ENCODE peak calls at places on chromosomes 5 and 9, in seven cellular contexts. Y is neural progenitor cell, O is mesendoderm, P is H9, F is GM23338, S is GM23248, E is mammary epithelial cell. Z is an unnamed sample. For H3K27me3, the result is how much of the 10 kb centered on the place peaks cover.

GRCh38 chr5:126525630-126526245 is 69.3 kb downstream of the ALDH7A1 start:
- DNase-seq in Y (peak), O (peak), P (peak), F (peak), S (peak), E (no peak), Z (no peak)

GRCh38 chr9:9612270-9612669 is 1000.5 kb downstream of the PTPRD start:
- DNase-seq in Y (no peak), O (no peak), P (no peak), F (no peak), S (no peak), E (no peak), Z (no peak)

GRCh38 chr5:135053278-135053677 is 19.2 kb upstream of the PITX1 start:
- DNase-seq in Y (no peak), O (no peak), P (no peak), F (no peak), S (no peak), E (no peak), Z (no peak)

GRCh38 chr5:374631-375335 is 53.3 kb downstream of the AHRR start:
- DNase-seq in Y (no peak), O (no peak), P (peak), F (no peak), S (no peak), E (no peak), Z (no peak)

GRCh38 chr9:14203366-14204056 is 110.4 kb downstream of the NFIB start:
- DNase-seq in Y (no peak), O (no peak), P (no peak), F (no peak), S (peak), E (no peak), Z (peak)

GRCh38 chr9:116112236-116112635 is 41.4 kb upstream of the PAPPA start:
- DNase-seq in Y (no peak), O (peak), P (no peak), F (peak), S (peak), E (peak), Z (no peak)

GRCh38 chr5:157046041-157046440 is 12.9 kb downstream of the HAVCR1 start:
- DNase-seq in Y (no peak), O (peak), P (no peak), F (no peak), S (no peak), E (no peak), Z (peak)

GRCh38 chr9:121837113-121838010 is 185.9 kb downstream of the DAB2IP start:
- DNase-seq in Y (no peak), O (no peak), P (no peak), F (no peak), S (peak), E (no peak), Z (no peak)

GRCh38 chr5:168120416-168121137 is 170.9 kb upstream of the WWC1 start:
- DNase-seq in Y (no peak), O (no peak), P (no peak), F (no peak), S (peak), E (no peak), Z (no peak)

GRCh38 chr9:85742630-85742928 is 825 bp upstream of the AGTPBP1 start:
- DNase-seq in Y (no peak), O (no peak), P (no peak), F (no peak), S (peak), E (peak), Z (peak)

GRCh38 chr9:99114846-99115500 is 10.1 kb downstream of the TGFBR1 start:
- DNase-seq in Y (no peak), O (no peak), P (no peak), F (no peak), S (no peak), E (no peak), Z (peak)

GRCh38 chr9:134872482-134873231 is 8.0 kb upstream of the FCN2 start:
- DNase-seq in Y (no peak), O (no peak), P (peak), F (no peak), S (no peak), E (no peak), Z (no peak)

GRCh38 chr5:143433680-143434079 is 30.2 kb upstream of the NR3C1 start:
- DNase-seq in Y (no peak), O (no peak), P (no peak), F (no peak), S (no peak), E (no peak), Z (no peak)

GRCh38 chr9:134321571-134321930 is 4.7 kb upstream of the RXRA start:
- DNase-seq in Y (no peak), O (no peak), P (no peak), F (no peak), S (no peak), E (no peak), Z (no peak)

GRCh38 chr5:180467028-180467427 is 27.2 kb upstream of the CNOT6 start:
- DNase-seq in Y (no peak), O (no peak), P (no peak), F (no peak), S (peak), E (peak), Z (peak)

GRCh38 chr9:113155911-113156559 is 5.2 kb downstream of the SLC31A2 start:
- DNase-seq in Y (no peak), O (no peak), P (no peak), F (no peak), S (no peak), E (no peak), Z (no peak)

GRCh38 chr5:139061856-139062255 is 136.3 kb downstream of the SIL1 start:
- DNase-seq in Y (peak), O (peak), P (peak), F (peak), S (no peak), E (no peak), Z (peak)

GRCh38 chr9:131885144-131885609 is 145.3 kb upstream of the RAPGEF1 start:
- DNase-seq in Y (no peak), O (no peak), P (no peak), F (no peak), S (no peak), E (no peak), Z (no peak)

GRCh38 chr9:128006360-128007024 is 25.7 kb upstream of the EEIG1 start:
- DNase-seq in Y (no peak), O (no peak), P (no peak), F (no peak), S (peak), E (peak), Z (peak)

GRCh38 chr5:90747693-90748092 is 189.1 kb downstream of the ADGRV1 start:
- DNase-seq in Y (peak), O (peak), P (no peak), F (peak), S (no peak), E (peak), Z (no peak)

DNA sequence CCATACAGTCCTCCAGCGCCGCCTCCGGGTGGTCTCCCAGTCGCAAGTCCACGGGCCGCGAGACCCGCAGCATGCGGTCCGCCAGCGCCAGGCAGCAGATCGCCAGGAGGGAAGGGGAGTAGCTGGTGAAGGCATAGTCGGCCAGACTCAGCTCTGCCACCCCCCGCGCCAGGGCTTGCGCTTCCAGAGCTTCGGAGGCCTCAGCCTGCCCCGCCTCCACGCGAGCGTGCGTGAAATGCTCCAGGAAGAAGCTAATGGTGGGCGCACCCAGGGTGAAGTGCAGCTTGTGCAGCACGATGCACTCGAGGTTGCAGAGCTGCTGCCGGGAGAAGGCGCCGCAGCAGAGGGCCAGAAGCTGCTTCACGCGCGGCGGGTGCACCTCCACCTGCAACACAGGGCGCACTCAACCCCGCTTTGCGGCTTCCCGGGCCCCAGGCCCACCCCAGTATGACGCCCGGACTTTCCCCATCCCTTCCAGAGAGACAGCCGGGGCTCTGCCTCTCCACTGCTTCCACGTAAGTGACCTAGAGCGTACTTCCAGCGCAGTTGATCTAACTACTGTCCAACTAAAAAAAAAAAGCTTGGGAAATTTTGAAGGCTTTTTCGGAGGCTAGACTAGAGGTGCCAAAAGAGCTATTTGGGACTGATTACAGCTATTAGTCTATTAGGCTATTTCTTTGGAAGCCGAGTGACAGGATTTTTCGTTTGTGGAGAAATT is 1.8 kb downstream of the CCNO start:
- DNase-seq in Y (peak), O (peak), P (peak), F (peak), S (peak), E (no peak), Z (no peak)
- H3K27me3 ChIP-seq in Y (half or more), O (half or more), P (half or more), F (half or more), S (half or more), E (under half), Z (half or more)

GRCh38 chr5:42840842-42841574 is 29.3 kb upstream of the SELENOP start:
- DNase-seq in Y (no peak), O (no peak), P (no peak), F (no peak), S (no peak), E (peak), Z (no peak)
- H3K4me2 ChIP-seq in Y (no peak), O (no peak), P (no peak), F (no peak), S (no peak), E (no peak), Z (no peak)

GRCh38 chr9:126612329-126612812 is 1.4 kb upstream of the LMX1B start:
- DNase-seq in Y (peak), O (no peak), P (peak), F (no peak), S (no peak), E (no peak), Z (no peak)

GRCh38 chr9:126611188-126611587 is 2.5 kb upstream of the LMX1B start:
- DNase-seq in Y (no peak), O (no peak), P (no peak), F (no peak), S (no peak), E (no peak), Z (no peak)

GRCh38 chr9:126612813-126613641 is 701 bp upstream of the LMX1B start:
- DNase-seq in Y (peak), O (no peak), P (peak), F (peak), S (peak), E (peak), Z (no peak)

GRCh38 chr9:126613656-126614055 is at the start of gene LMX1B:
- DNase-seq in Y (peak), O (peak), P (peak), F (peak), S (peak), E (peak), Z (peak)

GRCh38 chr9:126611592-126612328 is 2.0 kb upstream of the LMX1B start:
- DNase-seq in Y (peak), O (peak), P (peak), F (peak), S (peak), E (peak), Z (peak)
- H3K27me3 ChIP-seq in Y (half or more), O (half or more), P (half or more), F (half or more), S (under half), E (under half), Z (half or more)

GRCh38 chr5:61414806-61415205 is 82.7 kb downstream of the ZSWIM6 start:
- DNase-seq in Y (peak), O (peak), P (no peak), F (no peak), S (no peak), E (no peak), Z (no peak)
- H3K4me2 ChIP-seq in Y (no peak), O (no peak), P (no peak), F (no peak), S (no peak), E (no peak), Z (no peak)

Z was measured in astrocyte.